ENCODE peak calls at places on chromosomes 13 and 19, in six cellular contexts. O, T, J, N, D and U are unnamed samples.

GRCh38 chr19:2149980-2150793 is 1.2 kb downstream of the AP3D1 start:
- DNase-seq in O (no peak), T (peak), J (no peak), N (peak), D (no peak), U (peak)

GRCh38 chr19:20923077-20923871 is at the start of gene ZNF85:
- DNase-seq in O (peak), T (peak), J (peak), N (peak), D (peak), U (peak)

GRCh38 chr13:41017153-41017552 is 2.0 kb downstream of the ELF1 start:
- DNase-seq in O (no peak), T (peak), J (no peak), N (no peak), D (no peak), U (no peak)

GRCh38 chr19:14437578-14438140 is 4.6 kb downstream of the PKN1 start:
- DNase-seq in O (no peak), T (no peak), J (no peak), N (no peak), D (no peak), U (no peak)

GRCh38 chr19:58001895-58002369 is 688 bp downstream of the ZNF606 start:
- DNase-seq in O (no peak), T (no peak), J (no peak), N (peak), D (peak), U (no peak)

GRCh38 chr13:44617648-44618047 is 41.5 kb upstream of the TSC22D1 start:
- DNase-seq in O (no peak), T (no peak), J (no peak), N (no peak), D (no peak), U (no peak)

GRCh38 chr13:41286370-41286769 is 23.0 kb upstream of the MTRF1 start:
- DNase-seq in O (no peak), T (no peak), J (no peak), N (no peak), D (no peak), U (no peak)

GRCh38 chr13:72062566-72062965 is 195.6 kb upstream of the DACH1 start:
- DNase-seq in O (peak), T (no peak), J (no peak), N (no peak), D (no peak), U (no peak)

GRCh38 chr13:37413161-37413560 is 185.4 kb downstream of the POSTN start:
- DNase-seq in O (no peak), T (no peak), J (no peak), N (no peak), D (no peak), U (no peak)

GRCh38 chr13:45417790-45418534 is at the start of gene SLC25A30:
- DNase-seq in O (peak), T (peak), J (peak), N (peak), D (peak), U (peak)

GRCh38 chr13:72050251-72050650 is 183.2 kb upstream of the DACH1 start:
- DNase-seq in O (no peak), T (no peak), J (no peak), N (no peak), D (no peak), U (no peak)

GRCh38 chr19:3849092-3849491 is 19.7 kb downstream of the ZFR2 start:
- DNase-seq in O (no peak), T (peak), J (no peak), N (peak), D (peak), U (peak)

GRCh38 chr13:28000567-28000966 is 12.1 kb upstream of the URAD start:
- DNase-seq in O (no peak), T (no peak), J (no peak), N (no peak), D (no peak), U (no peak)

GRCh38 chr19:56080669-56081401 is 40.3 kb downstream of the ZNF787 start:
- DNase-seq in O (no peak), T (peak), J (peak), N (peak), D (peak), U (no peak)

GRCh38 chr19:49921871-49922755 is 6.9 kb upstream of the ATF5 start:
- DNase-seq in O (no peak), T (no peak), J (no peak), N (no peak), D (no peak), U (no peak)

GRCh38 chr13:28100149-28101121 is at the start of gene FLT3:
- DNase-seq in O (peak), T (peak), J (no peak), N (peak), D (no peak), U (peak)

GRCh38 chr13:60617863-60618733 is 221.1 kb downstream of the TDRD3 start:
- DNase-seq in O (peak), T (peak), J (no peak), N (no peak), D (peak), U (peak)

GRCh38 chr19:16351133-16351809 is 26.6 kb downstream of the KLF2 start:
- DNase-seq in O (no peak), T (no peak), J (no peak), N (no peak), D (no peak), U (no peak)

GRCh38 chr13:45850020-45850613 is 1.4 kb downstream of the SIAH3 start:
- DNase-seq in O (no peak), T (no peak), J (no peak), N (peak), D (no peak), U (no peak)

GRCh38 chr13:99982021-99982740 is 597 bp downstream of the ZIC2 start:
- DNase-seq in O (no peak), T (peak), J (no peak), N (peak), D (no peak), U (peak)

GRCh38 chr19:4866595-4867424 is 657 bp downstream of the PLIN3 start:
- DNase-seq in O (no peak), T (peak), J (no peak), N (peak), D (peak), U (peak)

GRCh38 chr13:89514534-89515312 is 1832.8 kb upstream of the MIR17HG start:
- DNase-seq in O (peak), T (no peak), J (no peak), N (no peak), D (peak), U (peak)

GRCh38 chr13:27034678-27035111 is 136.9 kb downstream of the USP12 start:
- DNase-seq in O (no peak), T (no peak), J (no peak), N (no peak), D (no peak), U (no peak)

GRCh38 chr19:326851-327250 is 17.7 kb downstream of the MIER2 start:
- DNase-seq in O (no peak), T (no peak), J (no peak), N (no peak), D (no peak), U (no peak)

GRCh38 chr13:112198611-112199010 is 131.7 kb downstream of the SOX1 start:
- DNase-seq in O (no peak), T (no peak), J (no peak), N (no peak), D (no peak), U (no peak)

GRCh38 chr13:48769107-48769704 is 115.5 kb downstream of the CYSLTR2 start:
- DNase-seq in O (peak), T (peak), J (peak), N (peak), D (peak), U (peak)

GRCh38 chr19:48683349-48683748 is 10.5 kb upstream of the NTN5 start:
- DNase-seq in O (no peak), T (no peak), J (no peak), N (no peak), D (no peak), U (no peak)

GRCh38 chr13:33045829-33046592 is 29.8 kb downstream of the KL start:
- DNase-seq in O (no peak), T (no peak), J (no peak), N (no peak), D (no peak), U (no peak)

GRCh38 chr13:77519808-77520207 is 15.7 kb upstream of the SCEL start:
- DNase-seq in O (no peak), T (no peak), J (no peak), N (no peak), D (no peak), U (no peak)

GRCh38 chr13:66508153-66508909 is 721.8 kb downstream of the PCDH9 start:
- DNase-seq in O (no peak), T (no peak), J (no peak), N (no peak), D (no peak), U (no peak)

GRCh38 chr19:17073869-17074627 is 1.2 kb downstream of the HAUS8 start:
- DNase-seq in O (no peak), T (peak), J (no peak), N (no peak), D (no peak), U (peak)

GRCh38 chr19:10074153-10074552 is 12.0 kb upstream of the SHFL start:
- DNase-seq in O (no peak), T (peak), J (no peak), N (no peak), D (peak), U (no peak)

GRCh38 chr13:23578411-23579071 is 8.3 kb downstream of the TNFRSF19 start:
- DNase-seq in O (peak), T (peak), J (no peak), N (peak), D (peak), U (no peak)

GRCh38 chr19:11475861-11476260 is 5.0 kb downstream of the ELAVL3 start:
- DNase-seq in O (no peak), T (no peak), J (no peak), N (no peak), D (no peak), U (no peak)

GRCh38 chr19:11480081-11480926 is 542 bp downstream of the ELAVL3 start:
- DNase-seq in O (no peak), T (no peak), J (no peak), N (peak), D (no peak), U (no peak)

DNA sequence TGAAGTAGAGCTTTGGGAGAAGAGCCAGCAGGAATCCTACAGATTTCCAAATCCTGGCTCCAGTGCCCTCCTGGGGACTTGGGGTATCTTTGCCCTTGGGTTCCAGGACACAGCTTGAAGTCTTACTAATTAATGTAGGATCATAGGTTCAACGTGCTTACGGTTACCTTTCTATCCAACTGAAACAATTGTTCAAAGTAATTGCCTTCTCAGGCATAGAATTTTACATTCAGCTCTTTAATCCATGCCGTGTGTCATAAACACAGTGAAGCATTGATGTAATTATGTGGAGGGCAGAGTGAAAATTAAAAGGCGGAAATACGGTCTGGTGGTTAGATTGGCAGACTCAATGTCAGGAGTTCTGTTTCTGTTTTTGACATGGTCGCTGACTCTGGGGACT is 170.4 kb downstream of the COG6 start:
- DNase-seq in O (no peak), T (no peak), J (no peak), N (no peak), D (no peak), U (no peak)
- TF ChIP-seq JUND in O (no peak), T (no peak), J (no peak), N (no peak), D (no peak), U (no peak)

GRCh38 chr13:62125451-62125850 is 709.8 kb upstream of the PCDH20 start:
- DNase-seq in O (no peak), T (no peak), J (no peak), N (no peak), D (no peak), U (no peak)
- TF ChIP-seq JUND in O (no peak), T (no peak), J (no peak), N (no peak), D (no peak), U (no peak)

DNA sequence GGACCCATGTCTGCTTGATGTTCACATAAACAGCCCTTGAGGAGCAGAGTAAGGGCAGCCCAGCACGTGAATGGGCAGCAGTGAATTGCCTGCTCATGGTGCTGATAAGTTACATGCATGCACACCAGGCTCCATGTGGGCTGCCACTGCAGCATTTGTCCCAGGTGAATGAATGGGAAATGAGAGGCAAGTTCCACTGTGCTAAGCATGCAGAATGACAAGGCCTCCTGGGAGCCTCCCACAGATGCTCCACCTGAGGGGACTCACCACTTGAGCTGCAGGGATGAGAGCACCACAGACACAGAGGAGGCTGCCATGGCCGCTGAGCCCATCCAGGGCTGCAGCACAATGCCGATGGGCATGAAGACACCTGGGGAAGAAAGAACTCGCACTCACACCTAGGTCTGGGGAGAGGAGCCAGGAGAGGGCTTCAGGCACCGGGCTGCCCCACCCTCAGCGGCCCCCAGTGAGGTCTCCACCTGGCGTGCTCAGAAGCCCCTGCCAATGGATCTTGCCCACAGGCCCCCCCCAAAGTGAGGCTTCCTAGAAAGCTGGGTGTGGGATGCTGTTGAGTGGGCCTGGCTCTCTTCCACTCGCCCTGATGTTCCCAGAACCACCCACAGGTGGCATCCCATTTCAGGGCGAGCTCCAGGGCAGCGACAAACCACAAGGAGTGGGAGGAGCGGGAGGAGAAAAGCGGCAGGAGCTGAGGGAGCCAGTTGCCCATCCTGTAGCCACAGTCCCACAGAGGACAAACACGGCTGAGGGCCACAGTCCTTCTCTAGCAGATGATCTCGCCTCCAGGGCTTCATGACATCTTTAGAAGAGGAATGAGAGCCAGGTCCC is 73.8 kb downstream of the CCDC70 start:
- DNase-seq in O (no peak), T (peak), J (no peak), N (peak), D (no peak), U (peak)
- TF ChIP-seq JUND in O (no peak), T (no peak), J (no peak), N (no peak), D (no peak), U (no peak)

DNA sequence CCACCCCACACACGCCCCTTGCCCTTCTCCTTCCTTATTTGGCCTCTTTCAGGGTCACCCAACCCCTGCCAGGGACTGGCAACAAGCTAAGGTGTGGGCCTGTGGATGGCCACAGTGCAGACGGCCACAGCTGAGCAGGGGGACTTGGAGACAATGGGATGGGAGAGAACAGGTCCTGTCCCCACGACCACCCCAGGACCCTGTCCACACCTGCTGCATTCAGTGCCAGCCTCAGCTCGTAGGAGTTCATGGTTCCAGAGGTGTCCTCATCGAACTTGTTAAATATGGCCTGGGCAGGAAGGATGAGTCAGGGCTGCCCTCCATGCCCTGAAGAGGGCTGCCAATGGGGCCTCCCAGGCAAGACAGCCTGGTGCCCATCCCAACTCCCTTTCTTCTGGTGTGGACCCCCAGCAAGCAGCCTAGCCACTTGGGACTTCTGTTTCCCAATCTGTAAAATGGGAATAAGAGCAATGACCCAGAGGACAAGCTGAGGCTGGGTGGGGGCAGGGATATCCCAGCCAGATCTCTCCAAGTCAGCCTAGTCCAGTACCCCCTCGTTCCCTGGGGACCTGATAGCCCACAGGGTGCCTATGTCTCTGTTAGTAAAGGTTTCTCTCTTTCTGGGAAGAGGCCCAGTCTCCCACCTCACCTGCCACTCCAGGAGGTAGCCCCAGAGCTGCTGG is 10.6 kb downstream of the CAPN12 start:
- DNase-seq in O (no peak), T (no peak), J (no peak), N (no peak), D (no peak), U (no peak)
- TF ChIP-seq JUND in O (no peak), T (no peak), J (no peak), N (no peak), D (no peak), U (no peak)

GRCh38 chr13:35694549-35695233 is 218.2 kb upstream of the MAB21L1 start:
- DNase-seq in O (no peak), T (no peak), J (no peak), N (no peak), D (peak), U (no peak)
- TF ChIP-seq JUND in O (no peak), T (no peak), J (no peak), N (no peak), D (no peak), U (no peak)